ENCODE peak calls at places on chromosomes 1 and 21, in ten cellular contexts. One of them, this sample, is unnamed.

GRCh38 chr21:36811762-36812161 is 112.8 kb downstream of the SIM2 start:
- DNase-seq in glutamatergic neuron: no peak
- DNase-seq in WTC11: no peak
- DNase-seq in CD4-positive, alpha-beta T cell: no peak
- DNase-seq in tibial artery: no peak
- DNase-seq in GM23338: no peak
- DNase-seq in NB4: no peak
- DNase-seq in cardiac fibroblast: no peak
- DNase-seq in A549: no peak
- DNase-seq in left ventricle myocardium inferior: no peak
- DNase-seq in this sample: no peak

GRCh38 chr1:218718977-218719376 is 373.8 kb downstream of the TGFB2 start:
- DNase-seq in glutamatergic neuron: no peak
- DNase-seq in WTC11: no peak
- DNase-seq in CD4-positive, alpha-beta T cell: no peak
- DNase-seq in tibial artery: no peak
- DNase-seq in GM23338: no peak
- DNase-seq in NB4: no peak
- DNase-seq in cardiac fibroblast: no peak
- DNase-seq in A549: peak
- DNase-seq in left ventricle myocardium inferior: no peak
- DNase-seq in this sample: no peak

GRCh38 chr1:6882414-6882813 is 97.2 kb downstream of the CAMTA1 start:
- DNase-seq in glutamatergic neuron: no peak
- DNase-seq in WTC11: no peak
- DNase-seq in CD4-positive, alpha-beta T cell: no peak
- DNase-seq in tibial artery: no peak
- DNase-seq in GM23338: no peak
- DNase-seq in NB4: no peak
- DNase-seq in cardiac fibroblast: no peak
- DNase-seq in A549: no peak
- DNase-seq in left ventricle myocardium inferior: no peak
- DNase-seq in this sample: no peak

GRCh38 chr1:24932284-24932683 is 2.2 kb upstream of the RUNX3 start:
- DNase-seq in glutamatergic neuron: peak
- DNase-seq in WTC11: peak
- DNase-seq in CD4-positive, alpha-beta T cell: peak
- DNase-seq in tibial artery: no peak
- DNase-seq in GM23338: peak
- DNase-seq in NB4: peak
- DNase-seq in cardiac fibroblast: peak
- DNase-seq in A549: peak
- DNase-seq in left ventricle myocardium inferior: peak
- DNase-seq in this sample: peak

GRCh38 chr1:164660415-164661174 is 101.6 kb downstream of the PBX1 start:
- DNase-seq in glutamatergic neuron: no peak
- DNase-seq in WTC11: no peak
- DNase-seq in CD4-positive, alpha-beta T cell: no peak
- DNase-seq in tibial artery: no peak
- DNase-seq in GM23338: no peak
- DNase-seq in NB4: peak
- DNase-seq in cardiac fibroblast: peak
- DNase-seq in A549: no peak
- DNase-seq in left ventricle myocardium inferior: no peak
- DNase-seq in this sample: no peak

GRCh38 chr1:205505791-205506190 is 1.3 kb downstream of the CDK18 start:
- DNase-seq in glutamatergic neuron: no peak
- DNase-seq in WTC11: no peak
- DNase-seq in CD4-positive, alpha-beta T cell: no peak
- DNase-seq in tibial artery: peak
- DNase-seq in GM23338: no peak
- DNase-seq in NB4: no peak
- DNase-seq in cardiac fibroblast: peak
- DNase-seq in A549: no peak
- DNase-seq in left ventricle myocardium inferior: peak
- DNase-seq in this sample: no peak

GRCh38 chr1:30526652-30527345 is 196.6 kb downstream of the MATN1 start:
- DNase-seq in glutamatergic neuron: no peak
- DNase-seq in WTC11: no peak
- DNase-seq in CD4-positive, alpha-beta T cell: no peak
- DNase-seq in tibial artery: peak
- DNase-seq in GM23338: no peak
- DNase-seq in NB4: no peak
- DNase-seq in cardiac fibroblast: no peak
- DNase-seq in A549: no peak
- DNase-seq in left ventricle myocardium inferior: no peak
- DNase-seq in this sample: no peak

GRCh38 chr1:1371354-1371740 is 3.7 kb downstream of the AURKAIP1 start:
- DNase-seq in glutamatergic neuron: no peak
- DNase-seq in WTC11: no peak
- DNase-seq in CD4-positive, alpha-beta T cell: peak
- DNase-seq in tibial artery: no peak
- DNase-seq in GM23338: no peak
- DNase-seq in NB4: peak
- DNase-seq in cardiac fibroblast: no peak
- DNase-seq in A549: no peak
- DNase-seq in left ventricle myocardium inferior: no peak
- DNase-seq in this sample: no peak

GRCh38 chr1:234721476-234722266 is 111.7 kb upstream of the IRF2BP2 start:
- DNase-seq in glutamatergic neuron: no peak
- DNase-seq in WTC11: no peak
- DNase-seq in CD4-positive, alpha-beta T cell: no peak
- DNase-seq in tibial artery: peak
- DNase-seq in GM23338: no peak
- DNase-seq in NB4: peak
- DNase-seq in cardiac fibroblast: peak
- DNase-seq in A549: no peak
- DNase-seq in left ventricle myocardium inferior: peak
- DNase-seq in this sample: no peak

GRCh38 chr1:183685112-183685713 is 32.1 kb upstream of the APOBEC4 start:
- DNase-seq in glutamatergic neuron: no peak
- DNase-seq in WTC11: no peak
- DNase-seq in CD4-positive, alpha-beta T cell: no peak
- DNase-seq in tibial artery: no peak
- DNase-seq in GM23338: peak
- DNase-seq in NB4: peak
- DNase-seq in cardiac fibroblast: peak
- DNase-seq in A549: peak
- DNase-seq in left ventricle myocardium inferior: no peak
- DNase-seq in this sample: no peak

GRCh38 chr1:92859400-92860039 is 27.7 kb downstream of the RPL5 start:
- DNase-seq in glutamatergic neuron: no peak
- DNase-seq in WTC11: no peak
- DNase-seq in CD4-positive, alpha-beta T cell: no peak
- DNase-seq in tibial artery: no peak
- DNase-seq in GM23338: no peak
- DNase-seq in NB4: no peak
- DNase-seq in cardiac fibroblast: no peak
- DNase-seq in A549: no peak
- DNase-seq in left ventricle myocardium inferior: no peak
- DNase-seq in this sample: no peak

GRCh38 chr21:45921917-45922316 is 59.7 kb upstream of the COL6A1 start:
- DNase-seq in glutamatergic neuron: no peak
- DNase-seq in WTC11: no peak
- DNase-seq in CD4-positive, alpha-beta T cell: no peak
- DNase-seq in tibial artery: no peak
- DNase-seq in GM23338: peak
- DNase-seq in NB4: no peak
- DNase-seq in cardiac fibroblast: no peak
- DNase-seq in A549: no peak
- DNase-seq in left ventricle myocardium inferior: no peak
- DNase-seq in this sample: no peak
- TF ChIP-seq CTCF in glutamatergic neuron: no peak
- TF ChIP-seq CTCF in WTC11: no peak
- TF ChIP-seq CTCF in CD4-positive, alpha-beta T cell: no peak
- TF ChIP-seq CTCF in tibial artery: no peak
- TF ChIP-seq CTCF in GM23338: peak
- TF ChIP-seq CTCF in NB4: no peak
- TF ChIP-seq CTCF in cardiac fibroblast: no peak
- TF ChIP-seq CTCF in A549: no peak
- TF ChIP-seq CTCF in left ventricle myocardium inferior: no peak
- TF ChIP-seq CTCF in this sample: no peak

GRCh38 chr1:112070677-112071076 is 81.2 kb upstream of the KCND3 start:
- DNase-seq in glutamatergic neuron: no peak
- DNase-seq in WTC11: no peak
- DNase-seq in CD4-positive, alpha-beta T cell: no peak
- DNase-seq in tibial artery: no peak
- DNase-seq in GM23338: no peak
- DNase-seq in NB4: no peak
- DNase-seq in cardiac fibroblast: no peak
- DNase-seq in A549: no peak
- DNase-seq in left ventricle myocardium inferior: no peak
- DNase-seq in this sample: no peak
- TF ChIP-seq CTCF in glutamatergic neuron: no peak
- TF ChIP-seq CTCF in WTC11: no peak
- TF ChIP-seq CTCF in CD4-positive, alpha-beta T cell: no peak
- TF ChIP-seq CTCF in tibial artery: no peak
- TF ChIP-seq CTCF in GM23338: no peak
- TF ChIP-seq CTCF in NB4: no peak
- TF ChIP-seq CTCF in cardiac fibroblast: no peak
- TF ChIP-seq CTCF in A549: no peak
- TF ChIP-seq CTCF in left ventricle myocardium inferior: no peak
- TF ChIP-seq CTCF in this sample: no peak

GRCh38 chr1:26362331-26362730 is 8.4 kb upstream of the CRYBG2 start:
- DNase-seq in glutamatergic neuron: no peak
- DNase-seq in WTC11: no peak
- DNase-seq in CD4-positive, alpha-beta T cell: no peak
- DNase-seq in tibial artery: no peak
- DNase-seq in GM23338: no peak
- DNase-seq in NB4: no peak
- DNase-seq in cardiac fibroblast: no peak
- DNase-seq in A549: no peak
- DNase-seq in left ventricle myocardium inferior: no peak
- DNase-seq in this sample: no peak

GRCh38 chr1:26363549-26364448 is 8.8 kb downstream of the ZNF683 start:
- DNase-seq in glutamatergic neuron: peak
- DNase-seq in WTC11: peak
- DNase-seq in CD4-positive, alpha-beta T cell: peak
- DNase-seq in tibial artery: peak
- DNase-seq in GM23338: peak
- DNase-seq in NB4: peak
- DNase-seq in cardiac fibroblast: peak
- DNase-seq in A549: peak
- DNase-seq in left ventricle myocardium inferior: peak
- DNase-seq in this sample: peak

GRCh38 chr1:26360051-26360806 is 6.3 kb upstream of the CRYBG2 start:
- DNase-seq in glutamatergic neuron: peak
- DNase-seq in WTC11: peak
- DNase-seq in CD4-positive, alpha-beta T cell: no peak
- DNase-seq in tibial artery: no peak
- DNase-seq in GM23338: peak
- DNase-seq in NB4: no peak
- DNase-seq in cardiac fibroblast: no peak
- DNase-seq in A549: no peak
- DNase-seq in left ventricle myocardium inferior: no peak
- DNase-seq in this sample: peak

GRCh38 chr1:26360807-26361604 is 7.1 kb upstream of the CRYBG2 start:
- DNase-seq in glutamatergic neuron: no peak
- DNase-seq in WTC11: no peak
- DNase-seq in CD4-positive, alpha-beta T cell: no peak
- DNase-seq in tibial artery: no peak
- DNase-seq in GM23338: no peak
- DNase-seq in NB4: no peak
- DNase-seq in cardiac fibroblast: no peak
- DNase-seq in A549: no peak
- DNase-seq in left ventricle myocardium inferior: no peak
- DNase-seq in this sample: no peak

DNA sequence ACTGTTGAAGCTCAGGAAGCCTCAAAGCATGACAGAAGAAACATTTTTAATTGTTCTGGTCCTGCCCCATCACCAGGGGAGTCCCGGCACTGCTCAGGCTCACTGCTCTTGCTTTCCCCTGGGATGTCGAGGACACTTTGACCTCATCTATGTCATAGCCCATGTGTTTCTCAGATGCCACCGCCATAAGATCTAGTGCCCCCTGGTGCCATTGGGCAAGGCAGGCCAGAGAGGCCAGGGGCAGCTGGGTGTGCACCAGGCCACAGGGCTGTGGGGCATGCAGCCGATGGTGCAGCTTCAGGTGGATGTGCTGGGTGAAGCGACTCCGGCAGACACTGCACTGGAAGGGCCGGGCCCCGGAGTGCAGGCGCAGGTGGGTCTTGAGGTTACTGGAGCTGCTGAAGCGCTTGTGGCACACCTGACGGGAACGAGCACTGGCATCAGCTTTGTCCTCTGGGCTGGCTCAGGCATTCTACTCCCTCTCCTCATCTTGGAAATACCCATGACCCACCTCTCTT is 7.7 kb upstream of the CRYBG2 start:
- DNase-seq in glutamatergic neuron: no peak
- DNase-seq in WTC11: no peak
- DNase-seq in CD4-positive, alpha-beta T cell: no peak
- DNase-seq in tibial artery: no peak
- DNase-seq in GM23338: no peak
- DNase-seq in NB4: no peak
- DNase-seq in cardiac fibroblast: no peak
- DNase-seq in A549: no peak
- DNase-seq in left ventricle myocardium inferior: no peak
- DNase-seq in this sample: no peak
- TF ChIP-seq CTCF in glutamatergic neuron: no peak
- TF ChIP-seq CTCF in WTC11: no peak
- TF ChIP-seq CTCF in CD4-positive, alpha-beta T cell: no peak
- TF ChIP-seq CTCF in tibial artery: no peak
- TF ChIP-seq CTCF in GM23338: no peak
- TF ChIP-seq CTCF in NB4: no peak
- TF ChIP-seq CTCF in cardiac fibroblast: no peak
- TF ChIP-seq CTCF in A549: no peak
- TF ChIP-seq CTCF in left ventricle myocardium inferior: no peak
- TF ChIP-seq CTCF in this sample: no peak

GRCh38 chr1:54766726-54767125 is 2.4 kb upstream of the PARS2 start:
- DNase-seq in glutamatergic neuron: peak
- DNase-seq in WTC11: no peak
- DNase-seq in CD4-positive, alpha-beta T cell: no peak
- DNase-seq in tibial artery: no peak
- DNase-seq in GM23338: no peak
- DNase-seq in NB4: no peak
- DNase-seq in cardiac fibroblast: no peak
- DNase-seq in A549: no peak
- DNase-seq in left ventricle myocardium inferior: no peak
- DNase-seq in this sample: no peak

GRCh38 chr1:54767526-54767925 is 3.2 kb upstream of the PARS2 start:
- DNase-seq in glutamatergic neuron: no peak
- DNase-seq in WTC11: no peak
- DNase-seq in CD4-positive, alpha-beta T cell: no peak
- DNase-seq in tibial artery: no peak
- DNase-seq in GM23338: no peak
- DNase-seq in NB4: no peak
- DNase-seq in cardiac fibroblast: no peak
- DNase-seq in A549: no peak
- DNase-seq in left ventricle myocardium inferior: no peak
- DNase-seq in this sample: no peak

GRCh38 chr1:54764922-54765561 is 719 bp upstream of the PARS2 start:
- DNase-seq in glutamatergic neuron: no peak
- DNase-seq in WTC11: no peak
- DNase-seq in CD4-positive, alpha-beta T cell: no peak
- DNase-seq in tibial artery: no peak
- DNase-seq in GM23338: no peak
- DNase-seq in NB4: no peak
- DNase-seq in cardiac fibroblast: no peak
- DNase-seq in A549: no peak
- DNase-seq in left ventricle myocardium inferior: no peak
- DNase-seq in this sample: no peak

GRCh38 chr1:54764132-54764921 is at the start of gene PARS2:
- DNase-seq in glutamatergic neuron: peak
- DNase-seq in WTC11: peak
- DNase-seq in CD4-positive, alpha-beta T cell: peak
- DNase-seq in tibial artery: peak
- DNase-seq in GM23338: peak
- DNase-seq in NB4: peak
- DNase-seq in cardiac fibroblast: peak
- DNase-seq in A549: peak
- DNase-seq in left ventricle myocardium inferior: peak
- DNase-seq in this sample: peak

GRCh38 chr1:54768093-54768492 is 3.8 kb upstream of the PARS2 start:
- DNase-seq in glutamatergic neuron: no peak
- DNase-seq in WTC11: no peak
- DNase-seq in CD4-positive, alpha-beta T cell: no peak
- DNase-seq in tibial artery: no peak
- DNase-seq in GM23338: no peak
- DNase-seq in NB4: peak
- DNase-seq in cardiac fibroblast: peak
- DNase-seq in A549: peak
- DNase-seq in left ventricle myocardium inferior: no peak
- DNase-seq in this sample: no peak
- TF ChIP-seq CTCF in glutamatergic neuron: no peak
- TF ChIP-seq CTCF in WTC11: no peak
- TF ChIP-seq CTCF in CD4-positive, alpha-beta T cell: no peak
- TF ChIP-seq CTCF in tibial artery: no peak
- TF ChIP-seq CTCF in GM23338: peak
- TF ChIP-seq CTCF in NB4: no peak
- TF ChIP-seq CTCF in cardiac fibroblast: no peak
- TF ChIP-seq CTCF in A549: no peak
- TF ChIP-seq CTCF in left ventricle myocardium inferior: no peak
- TF ChIP-seq CTCF in this sample: no peak

This sample was measured in progenitor cell of endocrine pancreas.